ENCODE peak calls at places on chromosomes 4 and X, in five cellular contexts. J, P, D, F and R are unnamed samples.

GRCh38 chr4:150119492-150119891 is 41.2 kb downstream of the DCLK2 start:
- ATAC-seq in J (no peak), P (no peak), D (no peak), F (no peak), R (no peak)

GRCh38 chr4:27234306-27234899 is 373.8 kb downstream of the STIM2 start:
- ATAC-seq in J (no peak), P (no peak), D (no peak), F (no peak), R (no peak)

GRCh38 chr4:185196437-185196836 is 7.4 kb downstream of the CFAP97 start:
- ATAC-seq in J (no peak), P (no peak), D (no peak), F (no peak), R (no peak)

GRCh38 chrX:8034058-8034457 is 106.8 kb upstream of the PNPLA4 start:
- ATAC-seq in J (no peak), P (peak), D (no peak), F (no peak), R (no peak)

GRCh38 chr4:98861100-98861499 is 67.8 kb downstream of the EIF4E start:
- ATAC-seq in J (no peak), P (no peak), D (no peak), F (no peak), R (no peak)

GRCh38 chr4:47031713-47032404 is 492 bp downstream of the GABRB1 start:
- ATAC-seq in J (no peak), P (no peak), D (peak), F (peak), R (peak)

GRCh38 chr4:8320386-8320750 is 50.8 kb downstream of the HTRA3 start:
- ATAC-seq in J (no peak), P (peak), D (no peak), F (no peak), R (no peak)

GRCh38 chr4:123419885-123420743 is 23.5 kb downstream of the SPRY1 start:
- ATAC-seq in J (no peak), P (no peak), D (no peak), F (no peak), R (no peak)

GRCh38 chr4:82947498-82947897 is 47.0 kb downstream of the THAP9 start:
- ATAC-seq in J (no peak), P (no peak), D (no peak), F (no peak), R (no peak)

GRCh38 chr4:3426465-3427133 is 15.2 kb upstream of the HGFAC start:
- ATAC-seq in J (no peak), P (no peak), D (no peak), F (no peak), R (no peak)

GRCh38 chrX:2342281-2342688 is 158.5 kb downstream of the DHRSX start:
- ATAC-seq in J (no peak), P (no peak), D (no peak), F (peak), R (no peak)

GRCh38 chr4:113773756-113774155 is 12.2 kb upstream of the CAMK2D start:
- ATAC-seq in J (no peak), P (no peak), D (no peak), F (no peak), R (no peak)

GRCh38 chrX:101347859-101348451 is 587 bp downstream of the TIMM8A start:
- ATAC-seq in J (no peak), P (no peak), D (no peak), F (no peak), R (no peak)

GRCh38 chrX:65926095-65927019 is 113.5 kb downstream of the VSIG4 start:
- ATAC-seq in J (peak), P (no peak), D (peak), F (no peak), R (peak)

GRCh38 chrX:1778817-1779216 is 164.0 kb downstream of the ASMT start:
- ATAC-seq in J (no peak), P (no peak), D (no peak), F (no peak), R (no peak)

GRCh38 chr4:8235224-8235623 is 34.3 kb upstream of the HTRA3 start:
- ATAC-seq in J (no peak), P (no peak), D (no peak), F (no peak), R (peak)

GRCh38 chrX:150546711-150547153 is 21.7 kb upstream of the MTM1 start:
- ATAC-seq in J (peak), P (no peak), D (peak), F (no peak), R (no peak)

GRCh38 chr4:45325112-45325462 is 598.7 kb upstream of the GNPDA2 start:
- ATAC-seq in J (no peak), P (no peak), D (no peak), F (no peak), R (no peak)

GRCh38 chrX:24828600-24828999 is 134.9 kb downstream of the POLA1 start:
- ATAC-seq in J (no peak), P (no peak), D (no peak), F (no peak), R (no peak)

GRCh38 chr4:169652535-169652934 is 32.2 kb downstream of the CLCN3 start:
- ATAC-seq in J (no peak), P (no peak), D (no peak), F (no peak), R (no peak)

GRCh38 chrX:153055827-153056748 is at the start of gene PNMA3:
- ATAC-seq in J (no peak), P (peak), D (no peak), F (no peak), R (peak)

GRCh38 chr4:78517050-78517652 is 34.4 kb upstream of the ANXA3 start:
- ATAC-seq in J (no peak), P (peak), D (no peak), F (no peak), R (no peak)

GRCh38 chr4:176444741-176445140 is 125.0 kb downstream of the SPCS3 start:
- ATAC-seq in J (no peak), P (no peak), D (no peak), F (no peak), R (no peak)

GRCh38 chrX:72358313-72358712 is 52.6 kb upstream of the CITED1 start:
- ATAC-seq in J (no peak), P (no peak), D (no peak), F (no peak), R (no peak)

GRCh38 chr4:112183252-112183651 is 38.0 kb downstream of the FAM241A start:
- ATAC-seq in J (peak), P (no peak), D (peak), F (no peak), R (no peak)

GRCh38 chr4:48069026-48069425 is 52.5 kb downstream of the NIPAL1 start:
- ATAC-seq in J (no peak), P (no peak), D (no peak), F (no peak), R (no peak)

GRCh38 chr4:168741281-168742173 is 244.7 kb downstream of the PALLD start:
- ATAC-seq in J (no peak), P (no peak), D (no peak), F (no peak), R (peak)

GRCh38 chr4:13430834-13431568 is 53.1 kb downstream of the RAB28 start:
- ATAC-seq in J (no peak), P (peak), D (no peak), F (no peak), R (no peak)

GRCh38 chrX:134868766-134869495 is 121.9 kb upstream of the SMIM10 start:
- ATAC-seq in J (no peak), P (no peak), D (no peak), F (no peak), R (no peak)

GRCh38 chrX:47595701-47596655 is 13.7 kb downstream of the TIMP1 start:
- ATAC-seq in J (no peak), P (no peak), D (no peak), F (peak), R (no peak)

GRCh38 chrX:40476958-40477357 is 103.8 kb upstream of the ATP6AP2 start:
- ATAC-seq in J (no peak), P (no peak), D (peak), F (no peak), R (no peak)

GRCh38 chr4:76232681-76233080 is 18.8 kb upstream of the FAM47E start:
- ATAC-seq in J (no peak), P (no peak), D (no peak), F (no peak), R (no peak)

GRCh38 chrX:107674480-107675364 is 46.4 kb downstream of the PRPS1 start:
- ATAC-seq in J (peak), P (no peak), D (peak), F (peak), R (peak)

GRCh38 chrX:42107495-42108139 is 184.3 kb upstream of the CASK start:
- ATAC-seq in J (no peak), P (no peak), D (no peak), F (no peak), R (peak)